ENCODE peak calls at places on chromosomes 13 and 19, in eight cellular contexts. N is tibial nerve; X is ovary; D is tibial artery; C is Peyer's patch; Y is A549; U is spleen; F is CD8-positive, alpha-beta memory T cell. S is an unnamed sample. For H3K9me3, the result is how much of the 10 kb centered on the place peaks cover.

GRCh38 chr19:35862528-35862927 is 5.8 kb downstream of the KIRREL2 start:
- DNase-seq in N (no peak), X (no peak), D (no peak), C (no peak), Y (no peak), U (no peak), F (no peak), S (no peak)

GRCh38 chr13:113275387-113275786 is 21.7 kb upstream of the LAMP1 start:
- DNase-seq in N (no peak), X (peak), D (no peak), C (no peak), Y (peak), U (no peak), F (peak), S (peak)

GRCh38 chr13:71005919-71006318 is 861.1 kb downstream of the DACH1 start:
- DNase-seq in N (no peak), X (no peak), D (no peak), C (no peak), Y (no peak), U (no peak), F (no peak), S (no peak)

GRCh38 chr13:95512424-95512823 is 40.1 kb upstream of the CLDN10 start:
- DNase-seq in N (no peak), X (no peak), D (no peak), C (no peak), Y (no peak), U (no peak), F (no peak), S (no peak)

GRCh38 chr19:40592170-40592569 is 9.0 kb upstream of the LTBP4 start:
- DNase-seq in N (no peak), X (no peak), D (no peak), C (no peak), Y (peak), U (no peak), F (no peak), S (no peak)

GRCh38 chr13:36829753-36830152 is 10.7 kb downstream of the RFXAP start:
- DNase-seq in N (no peak), X (no peak), D (no peak), C (no peak), Y (no peak), U (no peak), F (no peak), S (no peak)

GRCh38 chr13:23578411-23579071 is 8.3 kb downstream of the TNFRSF19 start:
- DNase-seq in N (peak), X (peak), D (peak), C (peak), Y (peak), U (peak), F (no peak), S (peak)

GRCh38 chr13:27851049-27851448 is 58.8 kb downstream of the GSX1 start:
- DNase-seq in N (no peak), X (no peak), D (no peak), C (no peak), Y (no peak), U (no peak), F (no peak), S (no peak)

GRCh38 chr13:48808689-48809088 is 155.0 kb downstream of the CYSLTR2 start:
- DNase-seq in N (no peak), X (no peak), D (no peak), C (no peak), Y (no peak), U (no peak), F (no peak), S (no peak)

GRCh38 chr13:21330126-21330861 is 128.8 kb downstream of the ZDHHC20 start:
- DNase-seq in N (no peak), X (no peak), D (no peak), C (no peak), Y (no peak), U (no peak), F (no peak), S (no peak)

GRCh38 chr13:49214917-49215376 is 5.2 kb upstream of the MLNR start:
- DNase-seq in N (no peak), X (no peak), D (no peak), C (peak), Y (no peak), U (peak), F (peak), S (peak)

GRCh38 chr13:44763604-44764311 is 187.6 kb upstream of the TSC22D1 start:
- DNase-seq in N (no peak), X (no peak), D (no peak), C (no peak), Y (no peak), U (no peak), F (no peak), S (no peak)

GRCh38 chr13:55534306-55534705 is 1606.4 kb upstream of the PRR20A start:
- DNase-seq in N (no peak), X (no peak), D (no peak), C (no peak), Y (no peak), U (no peak), F (no peak), S (no peak)

GRCh38 chr13:48125794-48126228 is 30.9 kb upstream of the MED4 start:
- DNase-seq in N (no peak), X (no peak), D (no peak), C (no peak), Y (no peak), U (no peak), F (no peak), S (peak)

GRCh38 chr19:45161715-45162463 is 1.1 kb upstream of the NKPD1 start:
- DNase-seq in N (no peak), X (peak), D (no peak), C (no peak), Y (no peak), U (no peak), F (no peak), S (no peak)

GRCh38 chr19:55346725-55347441 is 7.2 kb downstream of the KMT5C start:
- DNase-seq in N (no peak), X (no peak), D (no peak), C (no peak), Y (no peak), U (no peak), F (no peak), S (no peak)

GRCh38 chr13:40271931-40272775 is 394.3 kb downstream of the FOXO1 start:
- DNase-seq in N (peak), X (peak), D (peak), C (no peak), Y (no peak), U (no peak), F (no peak), S (peak)

GRCh38 chr19:49451430-49452181 is at the start of gene PIH1D1:
- DNase-seq in N (peak), X (peak), D (peak), C (peak), Y (peak), U (peak), F (peak), S (peak)

GRCh38 chr13:103634066-103634465 is 567.8 kb upstream of the SLC10A2 start:
- DNase-seq in N (no peak), X (no peak), D (no peak), C (no peak), Y (no peak), U (no peak), F (no peak), S (no peak)
- H3K9me3 ChIP-seq in N (under half), X (under half), D (under half), C (under half), Y (under half), U (under half), F (under half), S (under half)

DNA sequence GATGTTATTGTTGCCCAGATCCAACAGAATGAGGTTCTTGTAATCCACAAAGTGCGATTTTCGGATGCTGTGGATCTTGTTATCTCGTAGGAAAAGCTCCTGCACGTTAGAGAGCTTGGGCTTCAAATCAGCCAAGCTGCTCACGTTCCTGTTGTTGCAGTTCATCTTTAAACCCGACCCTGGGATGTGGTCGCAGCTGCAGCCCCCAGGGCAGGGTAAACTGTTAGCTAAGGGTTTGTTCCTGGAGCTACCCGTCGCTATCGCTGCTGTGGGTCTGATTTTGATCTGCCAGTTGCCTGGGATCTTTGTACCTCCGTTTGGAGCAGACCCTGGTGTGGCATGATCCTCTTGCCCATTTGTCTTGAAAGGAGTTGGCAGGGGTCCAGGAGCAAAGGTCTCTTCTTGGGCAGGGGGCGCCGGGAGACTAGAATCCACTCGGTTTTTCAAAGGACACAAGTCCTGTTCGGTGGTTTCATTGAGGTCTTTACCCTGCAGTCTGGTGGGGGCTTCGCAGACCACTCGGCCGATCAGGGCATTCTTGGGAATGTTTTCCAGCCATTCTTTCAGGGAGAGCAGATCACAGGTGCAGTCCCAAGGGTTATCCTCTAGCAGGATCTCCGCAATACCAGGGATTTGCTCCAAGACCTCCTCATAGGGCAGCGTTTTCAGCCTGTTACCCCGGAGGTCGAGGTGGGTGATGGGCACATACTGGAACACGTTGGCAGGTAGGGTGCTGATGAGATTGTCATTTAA is 1.8 kb downstream of the SLITRK1 start:
- DNase-seq in N (no peak), X (no peak), D (no peak), C (no peak), Y (no peak), U (no peak), F (no peak), S (no peak)
- H3K4me3 ChIP-seq in N (peak), X (no peak), D (no peak), C (no peak), Y (peak), U (no peak), F (no peak), S (no peak)

GRCh38 chr13:18996627-18997051 is 185.0 kb downstream of the TUBA3C start:
- DNase-seq in N (no peak), X (no peak), D (no peak), C (no peak), Y (no peak), U (no peak), F (no peak), S (no peak)
- H3K9me3 ChIP-seq in N (half or more), X (under half), D (under half), C (under half), Y (under half), U (under half), F (under half), S (under half)

GRCh38 chr19:43638991-43639494 is 607 bp downstream of the CADM4 start:
- DNase-seq in N (no peak), X (no peak), D (no peak), C (no peak), Y (no peak), U (no peak), F (no peak), S (no peak)

GRCh38 chr19:43638214-43638990 is 1.2 kb downstream of the CADM4 start:
- DNase-seq in N (no peak), X (no peak), D (no peak), C (no peak), Y (no peak), U (no peak), F (no peak), S (no peak)

GRCh38 chr19:43640424-43640757 is 741 bp upstream of the CADM4 start:
- DNase-seq in N (no peak), X (no peak), D (no peak), C (no peak), Y (no peak), U (no peak), F (no peak), S (no peak)

GRCh38 chr19:43641333-43641732 is 1.7 kb upstream of the CADM4 start:
- DNase-seq in N (no peak), X (no peak), D (no peak), C (no peak), Y (no peak), U (no peak), F (no peak), S (no peak)

DNA sequence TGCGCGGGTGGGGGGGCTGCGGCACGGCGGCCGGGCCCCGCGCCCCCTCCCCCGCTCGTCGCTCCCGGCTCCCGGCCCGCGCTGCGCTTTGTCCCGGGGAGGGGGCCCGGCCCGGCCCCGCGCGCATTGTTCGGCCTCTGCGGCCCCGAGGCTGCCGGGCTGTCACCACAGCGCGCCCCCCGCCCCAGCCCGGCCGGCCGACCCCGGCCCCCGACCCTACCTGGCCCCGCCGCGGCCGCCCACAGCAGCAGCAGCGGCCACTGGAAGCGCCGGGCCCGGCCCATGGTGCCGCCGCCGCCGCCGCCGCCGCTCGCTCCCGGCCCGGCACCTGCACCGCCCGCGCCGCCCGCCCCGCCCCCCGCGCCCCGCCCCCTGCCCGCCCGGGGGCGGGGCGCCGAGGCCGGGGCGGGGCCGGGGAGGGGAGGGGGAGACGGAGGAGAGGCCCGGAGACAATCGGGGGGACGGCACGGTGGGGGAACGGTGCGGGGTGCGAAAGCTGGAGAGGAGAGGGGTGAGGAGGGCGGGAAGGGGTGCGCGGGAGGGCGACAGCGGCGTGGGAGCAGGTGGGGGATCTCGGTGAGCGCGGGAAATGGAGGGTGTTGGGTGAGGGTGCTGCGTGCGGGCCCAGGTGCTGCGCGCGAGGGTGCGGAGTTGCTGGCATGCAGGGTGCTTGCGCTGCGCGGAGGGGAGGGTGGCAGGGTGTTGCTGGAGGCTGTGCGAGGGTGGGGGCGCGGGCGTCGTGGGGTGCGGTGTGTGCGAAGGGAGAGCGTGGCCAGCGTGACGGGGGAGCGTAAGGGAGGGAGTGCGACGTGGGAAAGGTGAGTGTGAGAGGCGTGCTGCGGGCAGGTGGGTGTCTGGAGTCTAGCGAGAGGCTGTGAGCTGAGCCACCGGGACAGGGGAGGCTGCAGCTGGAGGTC is at the start of gene CADM4:
- DNase-seq in N (no peak), X (peak), D (no peak), C (no peak), Y (no peak), U (peak), F (peak), S (peak)
- H3K4me3 ChIP-seq in N (peak), X (peak), D (peak), C (peak), Y (peak), U (peak), F (peak), S (no peak)

DNA sequence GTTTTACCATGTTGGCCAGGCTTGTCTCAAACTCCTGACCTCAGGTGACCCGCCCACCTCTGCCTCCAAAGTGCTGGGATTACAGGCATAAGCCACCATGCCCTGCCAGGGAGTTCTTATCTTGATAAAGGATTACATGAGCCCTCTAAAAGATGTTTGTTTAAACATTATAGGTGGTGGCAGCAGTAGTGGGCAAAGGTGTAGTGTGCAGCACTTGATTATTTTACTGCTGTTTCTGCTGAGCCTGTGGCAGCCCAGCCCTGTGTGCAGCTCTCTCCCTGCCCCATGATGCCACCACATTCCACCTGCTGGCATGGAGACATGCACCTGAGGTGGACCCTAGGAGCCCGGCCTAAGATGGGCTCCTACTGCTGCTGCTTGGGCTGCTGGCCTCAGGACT is 54.0 kb downstream of the ZNF429 start:
- DNase-seq in N (no peak), X (no peak), D (no peak), C (no peak), Y (no peak), U (no peak), F (no peak), S (no peak)
- H3K9me3 ChIP-seq in N (under half), X (under half), D (under half), C (under half), Y (under half), U (half or more), F (under half), S (under half)

DNA sequence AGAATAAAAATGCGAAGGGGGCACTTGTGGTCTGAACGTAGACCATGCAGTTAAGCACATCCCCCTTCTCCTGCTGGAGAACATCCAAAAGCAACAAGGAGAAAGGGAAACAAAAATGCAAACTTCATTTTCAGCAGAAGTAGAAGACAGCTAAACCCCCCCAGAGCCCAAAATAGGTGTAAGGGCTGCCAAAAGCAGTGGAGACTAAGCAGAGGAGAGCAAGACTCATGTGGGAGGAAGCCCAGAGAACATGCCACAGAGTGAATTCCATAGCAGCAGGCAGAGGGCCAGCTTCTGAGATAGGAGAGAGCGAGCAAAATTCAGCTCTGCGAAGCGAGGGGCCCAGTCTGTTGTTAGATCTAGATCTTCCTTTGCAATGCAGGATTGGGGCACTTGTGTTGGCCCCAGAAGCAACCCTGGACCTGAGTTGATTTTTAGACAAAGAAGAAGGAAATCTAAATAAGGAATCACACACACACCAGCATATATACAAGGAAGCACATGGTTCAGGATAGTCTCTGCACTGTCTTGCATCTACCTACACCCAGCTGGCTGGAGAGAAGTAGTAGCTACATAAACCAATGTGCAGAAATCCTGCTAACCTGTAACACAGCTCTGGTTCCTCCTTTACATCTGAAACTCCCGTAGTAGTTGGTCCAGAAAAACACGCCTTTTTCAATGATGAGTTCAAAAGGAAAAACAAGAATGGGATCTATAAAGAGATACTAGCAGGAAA is 199.6 kb downstream of the SPRY2 start:
- DNase-seq in N (no peak), X (peak), D (peak), C (no peak), Y (no peak), U (no peak), F (no peak), S (peak)
- H3K4me3 ChIP-seq in N (no peak), X (no peak), D (no peak), C (no peak), Y (no peak), U (no peak), F (no peak), S (no peak)